ENCODE peak calls at places on chromosomes 1 and 21, in four cellular contexts. One of them, this sample, is unnamed.

GRCh38 chr1:225482489-225482950 is 54.7 kb upstream of the LBR start:
- DNase-seq in HCT116: no peak
- DNase-seq in HepG2: no peak
- DNase-seq in K562: no peak
- DNase-seq in this sample: no peak

GRCh38 chr1:89843279-89844121 is 22.7 kb downstream of the LRRC8D start:
- DNase-seq in HCT116: no peak
- DNase-seq in HepG2: no peak
- DNase-seq in K562: no peak
- DNase-seq in this sample: peak

GRCh38 chr1:169466259-169467230 is 19.2 kb downstream of the SLC19A2 start:
- DNase-seq in HCT116: peak
- DNase-seq in HepG2: peak
- DNase-seq in K562: peak
- DNase-seq in this sample: peak

GRCh38 chr21:41932576-41933258 is 21.1 kb downstream of the C2CD2 start:
- DNase-seq in HCT116: peak
- DNase-seq in HepG2: peak
- DNase-seq in K562: peak
- DNase-seq in this sample: peak

GRCh38 chr21:33372582-33372981 is 30.6 kb upstream of the IFNGR2 start:
- DNase-seq in HCT116: no peak
- DNase-seq in HepG2: no peak
- DNase-seq in K562: no peak
- DNase-seq in this sample: no peak

GRCh38 chr1:112061852-112062451 is 72.5 kb upstream of the KCND3 start:
- DNase-seq in HCT116: no peak
- DNase-seq in HepG2: no peak
- DNase-seq in K562: no peak
- DNase-seq in this sample: no peak

GRCh38 chr21:28391938-28392337 is 600.7 kb downstream of the LTN1 start:
- DNase-seq in HCT116: no peak
- DNase-seq in HepG2: no peak
- DNase-seq in K562: no peak
- DNase-seq in this sample: no peak

GRCh38 chr1:28078680-28079626 is 9.5 kb downstream of the EYA3 start:
- DNase-seq in HCT116: peak
- DNase-seq in HepG2: peak
- DNase-seq in K562: no peak
- DNase-seq in this sample: no peak

GRCh38 chr1:220170836-220171526 is 77.0 kb downstream of the IARS2 start:
- DNase-seq in HCT116: no peak
- DNase-seq in HepG2: no peak
- DNase-seq in K562: no peak
- DNase-seq in this sample: no peak

GRCh38 chr21:45293214-45293725 is 5.6 kb upstream of the POFUT2 start:
- DNase-seq in HCT116: no peak
- DNase-seq in HepG2: no peak
- DNase-seq in K562: no peak
- DNase-seq in this sample: peak

GRCh38 chr1:37794372-37795339 is 1.0 kb downstream of the MANEAL start:
- DNase-seq in HCT116: no peak
- DNase-seq in HepG2: no peak
- DNase-seq in K562: no peak
- DNase-seq in this sample: peak

GRCh38 chr21:34869541-34869940 is 179.6 kb downstream of the RUNX1 start:
- DNase-seq in HCT116: no peak
- DNase-seq in HepG2: no peak
- DNase-seq in K562: no peak
- DNase-seq in this sample: no peak

GRCh38 chr1:36115931-36116330 is 9.1 kb downstream of the COL8A2 start:
- DNase-seq in HCT116: no peak
- DNase-seq in HepG2: no peak
- DNase-seq in K562: no peak
- DNase-seq in this sample: peak

GRCh38 chr1:193733674-193734073 is 547.3 kb upstream of the B3GALT2 start:
- DNase-seq in HCT116: no peak
- DNase-seq in HepG2: no peak
- DNase-seq in K562: no peak
- DNase-seq in this sample: no peak

GRCh38 chr1:27945020-27945419 is 10.2 kb downstream of the SMPDL3B start:
- DNase-seq in HCT116: no peak
- DNase-seq in HepG2: no peak
- DNase-seq in K562: no peak
- DNase-seq in this sample: no peak

GRCh38 chr1:217472915-217473314 is 158.0 kb downstream of the GPATCH2 start:
- DNase-seq in HCT116: no peak
- DNase-seq in HepG2: no peak
- DNase-seq in K562: no peak
- DNase-seq in this sample: no peak

GRCh38 chr1:147384805-147385204 is 142.3 kb downstream of the CHD1L start:
- DNase-seq in HCT116: no peak
- DNase-seq in HepG2: no peak
- DNase-seq in K562: no peak
- DNase-seq in this sample: no peak

GRCh38 chr1:16204634-16205332 is 7.7 kb downstream of the ARHGEF19 start:
- DNase-seq in HCT116: no peak
- DNase-seq in HepG2: peak
- DNase-seq in K562: peak
- DNase-seq in this sample: peak

GRCh38 chr1:20255666-20256065 is 35.0 kb upstream of the VWA5B1 start:
- DNase-seq in HCT116: no peak
- DNase-seq in HepG2: no peak
- DNase-seq in K562: peak
- DNase-seq in this sample: no peak

GRCh38 chr1:185069202-185069601 is 23.8 kb downstream of the RNF2 start:
- DNase-seq in HCT116: no peak
- DNase-seq in HepG2: peak
- DNase-seq in K562: no peak
- DNase-seq in this sample: no peak

DNA sequence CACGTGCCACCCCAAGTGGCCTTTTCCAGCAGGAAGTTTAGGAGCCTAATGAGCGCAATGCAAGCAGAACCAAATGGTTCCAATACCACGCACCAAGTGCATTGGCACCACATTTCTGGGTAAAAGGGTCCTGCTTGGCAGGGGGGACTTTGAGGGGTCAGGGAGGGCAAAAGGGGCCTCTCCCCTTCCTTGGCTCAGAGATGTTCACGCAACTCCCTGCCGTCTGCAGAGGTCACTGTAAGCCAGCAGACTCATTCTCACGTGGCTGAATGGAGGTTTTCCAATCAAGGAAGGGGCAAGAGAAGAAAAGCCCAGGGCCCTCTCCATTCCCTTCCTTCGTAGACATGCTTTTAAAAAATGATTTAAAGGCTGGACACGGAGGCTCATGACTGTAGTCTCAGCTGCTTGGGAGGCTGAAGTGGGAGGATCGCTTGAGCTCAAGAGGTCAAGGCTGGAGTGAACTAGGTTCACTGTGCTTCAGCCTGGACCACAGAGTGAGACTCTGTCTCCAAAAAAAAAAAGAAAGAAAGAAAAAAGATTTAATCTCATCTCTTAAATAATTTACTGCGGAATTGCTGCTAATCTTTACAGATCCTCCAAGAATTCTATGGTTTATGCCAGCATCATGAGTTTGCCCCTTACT is 80.3 kb downstream of the RUNX3 start:
- DNase-seq in HCT116: no peak
- DNase-seq in HepG2: no peak
- DNase-seq in K562: no peak
- DNase-seq in this sample: no peak
- TF ChIP-seq JUND in HCT116: no peak
- TF ChIP-seq JUND in HepG2: no peak
- TF ChIP-seq JUND in K562: no peak
- TF ChIP-seq JUND in this sample: no peak

DNA sequence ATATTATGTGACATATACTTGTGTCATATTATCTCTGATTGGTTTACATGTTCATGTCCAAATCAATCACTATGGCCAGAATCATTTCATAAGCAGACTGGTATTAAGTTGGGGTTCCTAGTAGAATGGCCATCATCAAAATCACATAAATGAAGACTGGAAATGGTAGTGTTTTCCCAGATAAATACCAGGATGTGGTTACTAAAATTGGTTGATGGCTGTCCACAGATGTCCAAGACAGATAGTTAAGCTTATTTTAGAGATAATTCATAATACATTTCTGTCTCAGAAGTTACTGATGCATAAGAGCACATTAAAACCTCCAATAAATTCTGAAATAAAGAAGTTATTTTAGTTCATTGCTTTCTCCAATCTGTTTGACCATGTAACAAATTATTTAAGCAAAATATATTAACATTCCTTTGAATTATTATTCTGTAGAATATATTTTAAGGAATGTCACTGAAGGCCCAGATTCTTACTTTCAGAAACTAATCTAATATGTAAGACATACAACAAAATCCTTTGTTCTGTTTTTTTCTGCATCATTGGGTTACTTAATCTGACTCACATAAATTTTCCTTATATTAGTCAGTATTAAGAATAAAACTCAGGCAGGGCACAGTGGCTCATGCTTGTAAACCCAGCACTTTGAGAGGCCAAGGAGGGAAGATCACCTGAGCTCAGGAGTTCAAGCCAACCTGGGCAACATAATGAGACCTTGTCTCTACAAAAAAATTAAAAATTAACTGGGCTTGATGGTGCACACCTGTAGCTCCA is 483.9 kb downstream of the PTPRC start:
- DNase-seq in HCT116: no peak
- DNase-seq in HepG2: no peak
- DNase-seq in K562: no peak
- DNase-seq in this sample: no peak
- TF ChIP-seq ELF1 in HCT116: no peak
- TF ChIP-seq ELF1 in HepG2: no peak
- TF ChIP-seq ELF1 in K562: no peak
- TF ChIP-seq ELF1 in this sample: no peak

GRCh38 chr1:244451951-244452795 is 464 bp upstream of the ADSS2 start:
- DNase-seq in HCT116: peak
- DNase-seq in HepG2: peak
- DNase-seq in K562: peak
- DNase-seq in this sample: peak

GRCh38 chr1:244450597-244451538 is 841 bp downstream of the ADSS2 start:
- DNase-seq in HCT116: no peak
- DNase-seq in HepG2: peak
- DNase-seq in K562: peak
- DNase-seq in this sample: peak

GRCh38 chr1:244456586-244456985 is 4.5 kb upstream of the CATSPERE start:
- DNase-seq in HCT116: no peak
- DNase-seq in HepG2: no peak
- DNase-seq in K562: peak
- DNase-seq in this sample: peak

GRCh38 chr1:244451539-244451950 is at the start of gene ADSS2:
- DNase-seq in HCT116: no peak
- DNase-seq in HepG2: no peak
- DNase-seq in K562: no peak
- DNase-seq in this sample: no peak

GRCh38 chr1:244454412-244454811 is 2.7 kb upstream of the ADSS2 start:
- DNase-seq in HCT116: no peak
- DNase-seq in HepG2: no peak
- DNase-seq in K562: no peak
- DNase-seq in this sample: no peak
- TF ChIP-seq MAX in HCT116: no peak
- TF ChIP-seq MAX in HepG2: no peak
- TF ChIP-seq MAX in K562: no peak
- TF ChIP-seq MAX in this sample: no peak

DNA sequence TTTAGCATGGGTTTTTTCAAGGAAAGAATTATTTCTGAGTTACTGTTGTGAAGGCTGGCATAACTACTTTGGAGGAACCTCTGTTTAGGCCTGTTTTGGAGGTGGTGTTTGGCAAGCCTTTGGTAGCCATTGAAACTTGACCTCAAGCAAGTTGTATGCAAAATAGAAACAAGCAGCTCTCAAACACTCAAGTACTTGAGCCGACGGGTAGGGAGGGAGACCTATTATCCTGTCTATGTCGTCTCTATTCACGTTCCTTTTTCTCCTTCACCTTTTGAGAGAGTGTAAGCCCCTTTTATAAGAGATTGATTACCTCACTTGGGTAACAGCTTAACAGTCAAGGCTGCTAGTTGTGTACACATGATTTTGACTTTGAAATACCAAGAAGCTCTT is 878.3 kb upstream of the CXADR start:
- DNase-seq in HCT116: no peak
- DNase-seq in HepG2: no peak
- DNase-seq in K562: no peak
- DNase-seq in this sample: no peak
- TF ChIP-seq JUND in HCT116: no peak
- TF ChIP-seq JUND in HepG2: no peak
- TF ChIP-seq JUND in K562: no peak
- TF ChIP-seq JUND in this sample: no peak